ENCODE peak calls at places on chromosomes 11 and 22, in four cellular contexts. B, Y, Q and O are unnamed samples.

GRCh38 chr11:61693897-61694840 is 14.0 kb downstream of the DAGLA start:
- DNase-seq in B (no peak), Y (peak), Q (no peak), O (no peak)

GRCh38 chr11:30710216-30710615 is 124.1 kb upstream of the MPPED2 start:
- DNase-seq in B (no peak), Y (no peak), Q (no peak), O (no peak)

GRCh38 chr11:102244681-102245409 is 72.4 kb upstream of the BIRC3 start:
- DNase-seq in B (no peak), Y (no peak), Q (no peak), O (peak)

GRCh38 chr11:26344647-26345046 is 12.7 kb downstream of the ANO3 start:
- DNase-seq in B (no peak), Y (no peak), Q (no peak), O (no peak)

GRCh38 chr11:74679513-74679865 is 51.7 kb downstream of the CHRDL2 start:
- DNase-seq in B (no peak), Y (no peak), Q (no peak), O (no peak)

GRCh38 chr11:30471244-30471643 is 114.9 kb downstream of the MPPED2 start:
- DNase-seq in B (no peak), Y (no peak), Q (no peak), O (no peak)

GRCh38 chr11:46392421-46393230 is 1.1 kb upstream of the CHRM4 start:
- DNase-seq in B (peak), Y (peak), Q (no peak), O (peak)

GRCh38 chr22:36198482-36198881 is 3.1 kb downstream of the APOL4 start:
- DNase-seq in B (no peak), Y (no peak), Q (no peak), O (no peak)

GRCh38 chr11:9776203-9776602 is 112.3 kb downstream of the SWAP70 start:
- DNase-seq in B (no peak), Y (no peak), Q (no peak), O (no peak)

GRCh38 chr11:9774591-9775392 is 110.9 kb downstream of the SWAP70 start:
- DNase-seq in B (no peak), Y (no peak), Q (no peak), O (no peak)

GRCh38 chr11:9774109-9774508 is 110.2 kb downstream of the SWAP70 start:
- DNase-seq in B (no peak), Y (no peak), Q (no peak), O (no peak)

GRCh38 chr11:9777066-9777465 is 113.2 kb downstream of the SWAP70 start:
- DNase-seq in B (no peak), Y (no peak), Q (no peak), O (no peak)

DNA sequence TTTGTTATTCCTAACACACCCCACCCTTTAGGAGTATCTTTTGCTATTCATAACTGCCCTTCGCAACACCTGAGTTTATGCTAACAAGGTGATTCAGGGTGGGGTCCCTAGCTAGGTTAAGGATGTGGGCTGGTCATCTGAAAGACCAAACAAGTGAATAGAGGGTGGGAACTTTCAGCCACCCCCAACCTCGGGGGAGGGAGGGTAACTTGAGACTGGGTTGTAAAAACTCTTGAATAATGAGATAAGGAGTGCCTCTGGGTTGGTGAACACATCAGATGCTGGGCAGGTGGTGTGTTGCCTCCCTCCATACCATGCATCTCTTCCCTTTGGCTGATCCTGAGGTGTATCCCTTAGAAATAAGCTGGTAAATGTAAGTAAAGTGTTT is 111.5 kb downstream of the SWAP70 start:
- DNase-seq in B (no peak), Y (no peak), Q (no peak), O (no peak)
- TF ChIP-seq BHLHE40 in B (no peak), Y (no peak), Q (no peak), O (no peak)

GRCh38 chr22:23841736-23842404 is 3.1 kb upstream of the DERL3 start:
- DNase-seq in B (no peak), Y (no peak), Q (no peak), O (no peak)
- TF ChIP-seq CHD2 in B (no peak), Y (no peak), Q (no peak), O (no peak)

GRCh38 chr22:19710020-19710768 is 4.1 kb upstream of the SEPTIN5 start:
- DNase-seq in B (no peak), Y (no peak), Q (no peak), O (no peak)

GRCh38 chr22:19707347-19708322 is 6.7 kb upstream of the SEPTIN5 start:
- DNase-seq in B (no peak), Y (no peak), Q (no peak), O (no peak)

GRCh38 chr22:19706661-19707151 is 7.6 kb upstream of the SEPTIN5 start:
- DNase-seq in B (no peak), Y (no peak), Q (no peak), O (no peak)

GRCh38 chr22:19709063-19709769 is 5.1 kb upstream of the SEPTIN5 start:
- DNase-seq in B (no peak), Y (no peak), Q (no peak), O (no peak)

DNA sequence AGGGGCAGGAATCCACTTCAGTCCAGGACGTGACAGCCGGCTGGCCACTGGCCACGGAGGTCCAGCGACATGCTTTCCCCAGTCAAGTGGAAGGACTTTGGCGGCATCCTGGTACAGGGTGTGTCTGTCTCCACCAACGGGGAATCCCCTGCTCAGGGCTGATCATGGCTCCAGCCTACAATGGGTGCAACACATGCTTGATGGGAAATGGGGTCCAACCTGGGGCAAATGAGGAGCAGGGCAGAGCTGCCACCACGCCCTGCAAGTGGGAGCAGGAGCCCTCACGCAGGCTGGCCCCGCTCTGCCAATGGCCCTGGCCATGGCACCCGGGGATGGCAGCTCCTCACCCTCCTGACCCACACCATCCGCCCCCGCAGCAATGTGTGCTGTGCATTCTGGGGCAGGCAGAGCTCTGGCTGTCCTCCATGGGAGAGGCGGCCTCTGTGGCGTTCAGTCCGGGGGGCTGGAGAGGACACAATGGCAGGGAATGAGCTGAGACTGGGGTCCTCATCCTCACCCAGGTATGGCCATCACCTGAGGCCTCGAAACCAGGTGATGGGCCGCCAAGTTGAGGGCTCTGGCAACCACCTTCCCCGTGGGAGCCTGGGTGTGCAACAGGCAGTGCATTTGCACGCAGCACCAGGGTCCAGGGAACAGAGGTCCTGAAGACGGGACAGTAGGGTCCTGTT is 5.8 kb upstream of the SEPTIN5 start:
- DNase-seq in B (no peak), Y (no peak), Q (no peak), O (no peak)
- TF ChIP-seq KDM1A in B (no peak), Y (no peak), Q (no peak), O (no peak)

GRCh38 chr11:16350125-16350524 is 6.2 kb downstream of the SOX6 start:
- DNase-seq in B (no peak), Y (no peak), Q (no peak), O (no peak)

GRCh38 chr11:16346975-16347374 is 9.4 kb downstream of the SOX6 start:
- DNase-seq in B (peak), Y (no peak), Q (no peak), O (no peak)

GRCh38 chr11:16352707-16353106 is 3.6 kb downstream of the SOX6 start:
- DNase-seq in B (no peak), Y (no peak), Q (no peak), O (no peak)

DNA sequence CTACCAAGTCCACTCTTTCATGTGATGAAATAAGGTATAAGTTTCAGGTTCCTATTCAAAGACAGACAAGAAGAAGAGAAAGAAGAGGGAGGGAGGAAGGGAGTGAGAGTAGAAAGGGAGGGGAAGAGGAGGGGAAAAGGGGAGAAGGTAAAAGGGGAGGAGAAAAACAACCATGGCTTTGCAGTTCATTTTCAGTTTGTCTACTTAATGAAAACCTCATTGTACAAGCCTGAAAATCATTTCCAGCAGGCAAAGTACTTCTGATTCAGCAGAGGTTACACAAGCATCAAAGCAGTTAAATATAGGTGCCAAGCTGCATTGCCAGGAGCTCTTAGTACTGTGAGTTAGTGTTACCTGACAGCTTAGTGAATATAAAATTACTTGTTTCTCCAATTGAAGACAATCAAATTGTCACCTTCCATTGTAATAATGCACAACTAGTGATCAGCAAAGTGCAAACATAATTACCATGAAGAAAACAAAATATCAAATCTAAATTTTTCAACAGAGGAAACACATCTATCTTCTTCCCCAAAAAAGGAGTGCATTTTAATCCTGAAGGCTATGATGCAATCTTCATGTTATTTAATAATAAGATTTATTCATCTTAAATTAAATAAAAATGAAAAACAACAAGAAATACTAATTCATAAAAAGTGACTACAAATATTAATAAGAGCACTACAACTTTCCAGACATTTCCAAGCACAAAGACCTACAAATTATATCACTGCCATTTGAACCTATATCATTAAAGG is 8.2 kb downstream of the SOX6 start:
- DNase-seq in B (no peak), Y (no peak), Q (no peak), O (no peak)
- TF ChIP-seq BHLHE40 in B (no peak), Y (no peak), Q (no peak), O (no peak)

GRCh38 chr11:3853935-3854659 is 1.4 kb upstream of the STIM1 start:
- DNase-seq in B (peak), Y (no peak), Q (peak), O (no peak)
- TF ChIP-seq CHD2 in B (peak), Y (no peak), Q (no peak), O (no peak)

GRCh38 chr11:56473252-56473651 is at the start of gene OR5M3:
- DNase-seq in B (no peak), Y (no peak), Q (no peak), O (no peak)
- TF ChIP-seq KDM1A in B (no peak), Y (no peak), Q (no peak), O (no peak)

GRCh38 chr11:100328626-100329340 is 358.3 kb upstream of the ARHGAP42 start:
- DNase-seq in B (no peak), Y (no peak), Q (no peak), O (no peak)
- TF ChIP-seq BHLHE40 in B (no peak), Y (no peak), Q (no peak), O (no peak)

GRCh38 chr11:70525006-70525405 is 126.7 kb downstream of the CTTN start:
- DNase-seq in B (no peak), Y (no peak), Q (no peak), O (no peak)
- TF ChIP-seq CHD2 in B (no peak), Y (no peak), Q (no peak), O (no peak)

DNA sequence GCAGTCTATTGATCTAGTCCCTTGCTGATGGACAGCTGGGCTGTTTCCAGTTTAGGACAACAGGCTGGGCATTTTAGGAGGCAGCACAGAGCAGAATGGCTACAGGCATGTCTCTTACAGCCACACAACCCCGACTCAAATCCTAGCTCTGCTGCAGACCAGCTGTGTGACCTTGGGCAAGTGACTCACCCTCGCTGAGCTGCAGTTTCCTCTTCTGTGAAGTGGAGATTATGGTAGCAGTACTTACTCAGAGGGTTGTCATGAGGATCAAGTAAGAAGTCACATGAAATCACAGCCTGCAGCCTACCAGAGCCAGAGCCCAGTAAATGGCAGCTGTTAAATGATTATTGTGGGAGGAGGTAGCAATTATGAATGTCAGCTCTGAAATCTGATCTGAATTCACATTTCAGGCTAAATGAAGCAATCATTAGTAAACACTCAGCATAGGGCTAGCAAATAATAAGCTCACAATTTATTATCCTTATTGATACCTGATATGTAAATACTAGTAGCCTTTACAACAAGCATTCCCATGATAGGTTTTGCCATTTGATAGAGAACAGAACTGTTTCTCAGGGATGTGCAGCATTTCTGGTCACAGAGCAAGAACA is 58.9 kb downstream of the MYEOV start:
- DNase-seq in B (peak), Y (no peak), Q (no peak), O (peak)
- TF ChIP-seq KDM1A in B (peak), Y (no peak), Q (no peak), O (no peak)

GRCh38 chr11:78211565-78211964 is 22.8 kb downstream of the USP35 start:
- DNase-seq in B (no peak), Y (no peak), Q (no peak), O (no peak)

GRCh38 chr11:78213526-78214330 is 25.0 kb downstream of the USP35 start:
- DNase-seq in B (no peak), Y (no peak), Q (no peak), O (no peak)

GRCh38 chr11:78210000-78210608 is 21.4 kb downstream of the USP35 start:
- DNase-seq in B (no peak), Y (no peak), Q (no peak), O (no peak)

GRCh38 chr11:78214331-78215194 is 25.8 kb downstream of the USP35 start:
- DNase-seq in B (no peak), Y (no peak), Q (no peak), O (no peak)

DNA sequence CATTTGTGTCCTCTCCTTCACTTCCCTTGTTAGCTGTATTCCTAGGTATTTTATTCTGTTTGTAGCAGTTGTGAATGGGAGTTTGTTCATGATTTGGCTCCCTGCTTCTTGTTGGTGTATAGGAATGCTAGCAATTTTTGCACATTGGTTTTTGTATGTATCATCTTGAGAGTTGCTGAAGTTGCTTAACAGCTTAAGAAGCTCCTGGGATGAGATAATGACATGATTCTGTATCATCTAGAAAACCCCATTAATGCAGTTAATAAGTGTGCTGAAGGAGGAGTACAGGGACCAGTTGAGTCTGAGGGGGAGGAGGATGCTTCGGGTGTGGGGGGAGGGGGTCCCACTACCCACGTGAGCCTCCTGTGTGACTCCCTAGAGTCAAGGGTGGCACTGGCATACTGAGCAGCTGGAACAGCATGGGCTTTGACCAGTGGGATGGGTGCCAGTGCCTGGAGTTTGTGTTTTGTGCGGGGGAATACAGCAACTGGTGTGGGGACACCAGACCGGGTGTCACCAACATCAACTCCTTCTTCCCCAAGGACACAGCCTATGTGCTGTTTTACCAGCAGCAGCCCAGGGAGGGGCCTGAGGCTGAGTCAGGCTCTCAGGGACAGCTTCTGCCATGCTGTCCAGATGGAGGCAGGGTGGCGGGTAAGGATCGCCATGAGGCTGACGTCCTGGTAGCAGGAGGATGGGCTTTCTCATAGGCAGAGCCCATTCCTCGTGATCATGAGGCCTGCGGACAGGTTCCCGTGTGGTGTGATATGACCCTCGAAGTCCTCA is 24.1 kb downstream of the USP35 start:
- DNase-seq in B (no peak), Y (no peak), Q (no peak), O (no peak)
- TF ChIP-seq BHLHE40 in B (no peak), Y (no peak), Q (no peak), O (no peak)